ENCODE peak calls at places on chromosomes 13 and 19, in six cellular contexts. F is Peyer's patch, L is NCI-H146, X is NCI-H748 treated with DMSO at 0.1 percent for 48 hours, V is NCI-H460, N is aorta. T is an unnamed sample.
A peak's percentile ranks its signal among the peaks of the same experiment; 100 is the strongest.

GRCh38 chr13:72463561-72463960 is 263.9 kb downstream of the MZT1 start:
- DNase-seq in F (no peak), L (no peak), X (no peak), V (no peak), N (no peak), T (no peak)

GRCh38 chr13:80830431-80830830 is 489.5 kb upstream of the SPRY2 start:
- DNase-seq in F (no peak), L (no peak), X (no peak), V (no peak), N (no peak), T (no peak)

GRCh38 chr19:3672993-3673392 is 27.3 kb downstream of the PIP5K1C start:
- DNase-seq in F (no peak), L (no peak), X (no peak), V (no peak), N (no peak), T (no peak)

GRCh38 chr13:43058318-43058674 is 34.9 kb downstream of the DNAJC15 start:
- DNase-seq in F (no peak), L (peak; percentile 96), X (peak; percentile 94), V (peak; percentile 64), N (no peak), T (no peak)

GRCh38 chr13:44359983-44360375 is 13.6 kb upstream of the SERP2 start:
- DNase-seq in F (no peak), L (no peak), X (no peak), V (no peak), N (no peak), T (no peak)

GRCh38 chr13:112771139-112771876 is 81.5 kb downstream of the ATP11A start:
- DNase-seq in F (no peak), L (peak; percentile 25), X (peak; percentile 46), V (no peak), N (peak; percentile 30), T (no peak)

GRCh38 chr19:10817291-10818038 is 18.5 kb downstream of the TMED1 start:
- DNase-seq in F (no peak), L (no peak), X (no peak), V (no peak), N (peak; percentile 93), T (peak; percentile 65)

GRCh38 chr19:47661571-47661970 is 51.7 kb upstream of the EHD2 start:
- DNase-seq in F (no peak), L (no peak), X (no peak), V (no peak), N (no peak), T (peak; percentile 33)

GRCh38 chr19:3359850-3360493 is 6.4 kb upstream of the NFIC start:
- DNase-seq in F (no peak), L (no peak), X (no peak), V (no peak), N (no peak), T (no peak)

GRCh38 chr19:604355-604754 is 14.7 kb downstream of the HCN2 start:
- DNase-seq in F (no peak), L (peak; percentile 17), X (no peak), V (no peak), N (no peak), T (no peak)

GRCh38 chr19:55641376-55642152 is 762 bp downstream of the ZNF580 start:
- DNase-seq in F (no peak), L (peak; percentile 76), X (no peak), V (no peak), N (no peak), T (no peak)

GRCh38 chr13:44470623-44471562 is 97.3 kb downstream of the SERP2 start:
- DNase-seq in F (no peak), L (peak; percentile 18), X (peak; percentile 6), V (peak; percentile 21), N (no peak), T (no peak)

GRCh38 chr13:112994084-112994780 is 25.2 kb downstream of the MCF2L start:
- DNase-seq in F (peak; percentile 65), L (no peak), X (no peak), V (no peak), N (no peak), T (no peak)

GRCh38 chr13:57631607-57632275 is at the start of gene PCDH17:
- DNase-seq in F (peak; percentile 39), L (peak; percentile 65), X (peak; percentile 81), V (no peak), N (peak; percentile 70), T (peak; percentile 44)

GRCh38 chr13:99894835-99895427 is 76.6 kb downstream of the ZIC5 start:
- DNase-seq in F (no peak), L (no peak), X (no peak), V (no peak), N (no peak), T (no peak)

GRCh38 chr13:26022538-26023292 is 29.1 kb downstream of the SHISA2 start:
- DNase-seq in F (no peak), L (no peak), X (peak; percentile 85), V (peak; percentile 21), N (peak; percentile 93), T (peak; percentile 89)

GRCh38 chr13:79782541-79783216 is 301.7 kb downstream of the NDFIP2 start:
- DNase-seq in F (peak; percentile 50), L (peak; percentile 97), X (peak; percentile 92), V (no peak), N (peak; percentile 63), T (peak; percentile 81)

GRCh38 chr13:30074955-30075614 is 224.7 kb upstream of the UBL3 start:
- DNase-seq in F (no peak), L (no peak), X (no peak), V (no peak), N (no peak), T (no peak)

GRCh38 chr19:13091400-13092161 is 11.1 kb downstream of the LYL1 start:
- DNase-seq in F (no peak), L (no peak), X (no peak), V (no peak), N (peak; percentile 92), T (peak; percentile 78)

GRCh38 chr13:48232420-48233096 is 448 bp upstream of the ITM2B start:
- DNase-seq in F (peak; percentile 89), L (peak; percentile 52), X (no peak), V (no peak), N (no peak), T (no peak)

GRCh38 chr13:75603038-75603437 is 33.1 kb upstream of the LMO7 start:
- DNase-seq in F (no peak), L (no peak), X (no peak), V (no peak), N (no peak), T (no peak)

GRCh38 chr13:30019648-30020626 is 169.5 kb upstream of the UBL3 start:
- DNase-seq in F (no peak), L (no peak), X (no peak), V (no peak), N (no peak), T (no peak)

GRCh38 chr13:98842858-98843481 is 90.5 kb upstream of the SLC15A1 start:
- DNase-seq in F (peak; percentile 83), L (peak; percentile 92), X (peak; percentile 55), V (peak; percentile 42), N (peak; percentile 85), T (peak; percentile 61)

GRCh38 chr13:49530452-49530851 is 34.7 kb downstream of the PHF11 start:
- DNase-seq in F (no peak), L (no peak), X (no peak), V (no peak), N (no peak), T (no peak)

GRCh38 chr19:42762782-42763181 is 2.7 kb downstream of the PSG8 start:
- DNase-seq in F (no peak), L (no peak), X (no peak), V (no peak), N (no peak), T (no peak)

GRCh38 chr19:52230685-52231084 is 38.7 kb upstream of the ZNF766 start:
- DNase-seq in F (no peak), L (no peak), X (no peak), V (no peak), N (no peak), T (no peak)

GRCh38 chr19:400976-401835 is 7.7 kb downstream of the C2CD4C start:
- DNase-seq in F (peak; percentile 34), L (no peak), X (no peak), V (no peak), N (peak; percentile 68), T (no peak)

GRCh38 chr13:35857769-35858168 is 273.4 kb downstream of the DCLK1 start:
- DNase-seq in F (no peak), L (no peak), X (peak; percentile 7), V (no peak), N (no peak), T (no peak)

T was measured in Right ventricle myocardium superior.